ENCODE peak calls at places on chromosome 7, in six cellular contexts. One of them, this sample, is unnamed.

GRCh38 chr7:77265666-77266065 is 66.0 kb upstream of the FGL2 start:
- DNase-seq in adrenal gland: no peak
- DNase-seq in stimulated activated CD8-positive, alpha-beta memory T cell treated with anti-CD3 and anti-CD28 coated beads, Interleukin-15, amount 100 ng/mL, for 24 hours: no peak
- DNase-seq in DMS53: peak; percentile 18
- DNase-seq in A172: no peak
- DNase-seq in WTC11: no peak
- DNase-seq in this sample: no peak

GRCh38 chr7:26492816-26493215 is 201.2 kb downstream of the SNX10 start:
- DNase-seq in adrenal gland: no peak
- DNase-seq in stimulated activated CD8-positive, alpha-beta memory T cell treated with anti-CD3 and anti-CD28 coated beads, Interleukin-15, amount 100 ng/mL, for 24 hours: no peak
- DNase-seq in DMS53: no peak
- DNase-seq in A172: no peak
- DNase-seq in WTC11: no peak
- DNase-seq in this sample: no peak

GRCh38 chr7:33961948-33962347 is 56.6 kb downstream of the BMPER start:
- DNase-seq in adrenal gland: no peak
- DNase-seq in stimulated activated CD8-positive, alpha-beta memory T cell treated with anti-CD3 and anti-CD28 coated beads, Interleukin-15, amount 100 ng/mL, for 24 hours: no peak
- DNase-seq in DMS53: no peak
- DNase-seq in A172: no peak
- DNase-seq in WTC11: no peak
- DNase-seq in this sample: no peak

GRCh38 chr7:22469371-22470143 is 30.4 kb downstream of the STEAP1B start:
- DNase-seq in adrenal gland: no peak
- DNase-seq in stimulated activated CD8-positive, alpha-beta memory T cell treated with anti-CD3 and anti-CD28 coated beads, Interleukin-15, amount 100 ng/mL, for 24 hours: no peak
- DNase-seq in DMS53: peak; percentile 97
- DNase-seq in A172: no peak
- DNase-seq in WTC11: no peak
- DNase-seq in this sample: no peak

GRCh38 chr7:133978502-133979295 is 148.4 kb upstream of the LRGUK start:
- DNase-seq in adrenal gland: no peak
- DNase-seq in stimulated activated CD8-positive, alpha-beta memory T cell treated with anti-CD3 and anti-CD28 coated beads, Interleukin-15, amount 100 ng/mL, for 24 hours: no peak
- DNase-seq in DMS53: peak; percentile 28
- DNase-seq in A172: no peak
- DNase-seq in WTC11: no peak
- DNase-seq in this sample: no peak

GRCh38 chr7:138886501-138886917 is 88.5 kb upstream of the ATP6V0A4 start:
- DNase-seq in adrenal gland: peak; percentile 60
- DNase-seq in stimulated activated CD8-positive, alpha-beta memory T cell treated with anti-CD3 and anti-CD28 coated beads, Interleukin-15, amount 100 ng/mL, for 24 hours: no peak
- DNase-seq in DMS53: peak; percentile 93
- DNase-seq in A172: peak; percentile 53
- DNase-seq in WTC11: no peak
- DNase-seq in this sample: peak; percentile 89

GRCh38 chr7:104228442-104228841 is 20.6 kb upstream of the ORC5 start:
- DNase-seq in adrenal gland: no peak
- DNase-seq in stimulated activated CD8-positive, alpha-beta memory T cell treated with anti-CD3 and anti-CD28 coated beads, Interleukin-15, amount 100 ng/mL, for 24 hours: no peak
- DNase-seq in DMS53: no peak
- DNase-seq in A172: no peak
- DNase-seq in WTC11: no peak
- DNase-seq in this sample: no peak

GRCh38 chr7:37740398-37740797 is 56.8 kb downstream of the GPR141 start:
- DNase-seq in adrenal gland: no peak
- DNase-seq in stimulated activated CD8-positive, alpha-beta memory T cell treated with anti-CD3 and anti-CD28 coated beads, Interleukin-15, amount 100 ng/mL, for 24 hours: no peak
- DNase-seq in DMS53: no peak
- DNase-seq in A172: no peak
- DNase-seq in WTC11: no peak
- DNase-seq in this sample: no peak

GRCh38 chr7:44548893-44549292 is 7.8 kb upstream of the NPC1L1 start:
- DNase-seq in adrenal gland: no peak
- DNase-seq in stimulated activated CD8-positive, alpha-beta memory T cell treated with anti-CD3 and anti-CD28 coated beads, Interleukin-15, amount 100 ng/mL, for 24 hours: no peak
- DNase-seq in DMS53: no peak
- DNase-seq in A172: no peak
- DNase-seq in WTC11: no peak
- DNase-seq in this sample: no peak

GRCh38 chr7:30914611-30915601 is 3.3 kb downstream of the AQP1 start:
- DNase-seq in adrenal gland: no peak
- DNase-seq in stimulated activated CD8-positive, alpha-beta memory T cell treated with anti-CD3 and anti-CD28 coated beads, Interleukin-15, amount 100 ng/mL, for 24 hours: no peak
- DNase-seq in DMS53: peak; percentile 43
- DNase-seq in A172: peak; percentile 98
- DNase-seq in WTC11: no peak
- DNase-seq in this sample: peak; percentile 45

GRCh38 chr7:15326044-15326644 is 235.7 kb downstream of the AGMO start:
- DNase-seq in adrenal gland: no peak
- DNase-seq in stimulated activated CD8-positive, alpha-beta memory T cell treated with anti-CD3 and anti-CD28 coated beads, Interleukin-15, amount 100 ng/mL, for 24 hours: no peak
- DNase-seq in DMS53: peak; percentile 72
- DNase-seq in A172: peak; percentile 34
- DNase-seq in WTC11: no peak
- DNase-seq in this sample: peak; percentile 42